ENCODE peak calls at places on chromosomes 1 and 21, in seven cellular contexts. R is GM12878, E is SK-N-SH, H is K562, N is GM12891, A is H1, M is HepG2. V is an unnamed sample.
A peak's percentile ranks its signal among the peaks of the same experiment; 100 is the strongest.

GRCh38 chr1:11071463-11072215 is 11.8 kb upstream of the SRM start:
- DNase-seq in H (no peak), N (no peak), M (no peak), R (no peak), E (no peak), A (no peak), V (no peak)

GRCh38 chr1:12708956-12709555 is 6.9 kb upstream of the AADACL3 start:
- DNase-seq in M (no peak), R (no peak), A (no peak), N (no peak), H (no peak), E (no peak), V (no peak)

GRCh38 chr1:46094454-46094853 is 38.0 kb downstream of the PIK3R3 start:
- DNase-seq in R (no peak), M (no peak), N (no peak), E (no peak), H (no peak), A (no peak), V (no peak)

GRCh38 chr21:39788383-39788782 is 43.4 kb downstream of the IGSF5 start:
- DNase-seq in E (peak; percentile 75), R (no peak), M (peak; percentile 71), H (peak; percentile 75), N (no peak), A (peak; percentile 65), V (no peak)

GRCh38 chr1:116949213-116949985 is 39.7 kb downstream of the PTGFRN start:
- DNase-seq in E (no peak), A (peak; percentile 22), H (no peak), M (no peak), N (no peak), R (no peak), V (no peak)

GRCh38 chr21:29504751-29505321 is 206.1 kb downstream of the BACH1 start:
- DNase-seq in M (no peak), N (no peak), E (no peak), A (no peak), R (no peak), H (peak; percentile 21), V (no peak)

GRCh38 chr1:232416026-232416568 is 213.8 kb downstream of the SIPA1L2 start:
- DNase-seq in E (peak; percentile 27), R (no peak), N (no peak), H (no peak), A (no peak), M (no peak), V (no peak)

GRCh38 chr1:165352109-165352441 is 4.4 kb downstream of the LMX1A start:
- DNase-seq in M (no peak), E (no peak), N (no peak), H (no peak), R (no peak), A (no peak), V (no peak)

DNA sequence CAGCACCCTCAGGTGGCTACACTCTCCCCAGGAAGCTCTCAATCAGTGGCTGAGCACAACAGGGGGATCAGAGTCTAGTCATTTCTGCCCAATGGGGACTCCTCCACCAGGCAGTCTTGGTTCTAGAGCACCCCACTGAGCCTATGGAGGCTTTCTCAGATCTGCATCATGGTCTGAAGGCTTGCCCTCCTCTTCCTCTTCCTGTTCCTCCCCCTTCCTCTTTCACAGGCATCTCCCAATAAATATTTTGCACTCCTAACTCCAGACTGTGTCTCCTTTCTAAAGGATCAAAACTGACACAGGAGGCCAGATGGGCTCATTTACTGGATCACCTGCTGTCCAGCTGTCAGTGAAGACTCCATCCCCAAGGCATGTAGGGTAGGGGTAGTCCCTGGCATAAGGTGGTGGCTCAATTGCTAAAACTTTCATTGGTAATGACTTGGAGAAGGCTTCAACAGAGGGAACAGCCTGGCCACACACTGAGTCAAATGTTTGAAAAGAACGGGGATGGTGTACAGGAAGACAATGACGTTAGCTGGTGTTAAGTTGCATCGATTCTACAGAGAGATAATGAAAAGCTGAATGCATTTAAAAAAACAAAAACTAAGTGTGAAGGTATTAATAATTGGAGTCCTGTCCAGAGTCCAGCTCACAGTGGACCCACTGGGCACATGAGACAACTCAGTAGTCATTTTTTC is 84.3 kb upstream of the SLC2A1 start:
- DNase-seq in H (no peak), R (no peak), N (no peak), M (no peak), E (no peak), A (no peak), V (no peak)
- TF ChIP-seq TAF1 in H (no peak), R (no peak), N (no peak), M (no peak), E (no peak), A (no peak), V (no peak)

DNA sequence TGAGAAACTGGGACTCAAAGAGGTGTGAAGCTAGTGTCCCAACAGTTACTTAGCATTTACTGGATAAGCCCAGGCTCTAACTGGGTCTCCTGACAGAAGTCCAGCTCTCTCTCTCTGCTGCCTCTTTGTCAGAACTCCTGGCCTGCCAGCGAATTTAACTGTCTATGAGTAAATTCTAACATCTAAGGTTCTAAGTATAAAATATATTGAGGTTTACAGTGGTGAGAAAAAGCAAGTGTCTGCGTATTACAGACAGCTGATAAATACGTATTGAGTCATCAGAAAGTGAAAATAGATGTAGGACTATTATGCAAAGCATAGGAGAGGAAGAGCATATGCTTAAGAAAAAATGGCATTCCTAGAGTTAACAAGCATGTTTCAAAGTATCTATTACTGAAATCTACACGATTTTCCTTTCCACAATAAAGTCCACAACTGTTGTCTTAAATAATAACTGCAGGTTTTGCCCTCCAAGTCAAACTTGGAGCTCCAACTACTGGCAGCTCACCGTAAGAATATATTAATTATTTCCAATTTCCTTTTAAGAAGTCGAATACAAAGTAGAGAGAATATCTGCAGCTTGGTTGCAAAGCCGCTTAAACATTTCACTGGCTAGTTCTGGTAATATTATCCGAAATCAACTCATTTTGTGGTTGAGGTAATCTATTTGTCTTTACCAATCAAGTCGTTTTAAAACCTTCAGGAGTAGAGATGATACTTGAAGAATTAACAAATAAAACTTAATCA is 1.4 kb upstream of the RGS2 start:
- DNase-seq in E (no peak), N (no peak), M (no peak), R (no peak), A (no peak), H (no peak), V (no peak)
- TF ChIP-seq TAF1 in E (no peak), N (no peak), M (no peak), R (no peak), A (no peak), H (no peak), V (no peak)

GRCh38 chr1:201076036-201076435 is 36.2 kb downstream of the CACNA1S start:
- DNase-seq in H (no peak), E (no peak), N (no peak), A (no peak), M (no peak), R (no peak), V (no peak)

GRCh38 chr1:201069636-201070035 is 42.6 kb downstream of the CACNA1S start:
- DNase-seq in H (no peak), N (no peak), A (no peak), M (no peak), R (no peak), E (no peak), V (no peak)

GRCh38 chr1:201074018-201074417 is 38.2 kb downstream of the CACNA1S start:
- DNase-seq in H (no peak), N (no peak), M (no peak), A (no peak), R (no peak), E (no peak), V (no peak)

GRCh38 chr1:201072149-201072548 is 40.1 kb downstream of the CACNA1S start:
- DNase-seq in M (no peak), R (no peak), E (no peak), A (no peak), N (no peak), H (no peak), V (no peak)

DNA sequence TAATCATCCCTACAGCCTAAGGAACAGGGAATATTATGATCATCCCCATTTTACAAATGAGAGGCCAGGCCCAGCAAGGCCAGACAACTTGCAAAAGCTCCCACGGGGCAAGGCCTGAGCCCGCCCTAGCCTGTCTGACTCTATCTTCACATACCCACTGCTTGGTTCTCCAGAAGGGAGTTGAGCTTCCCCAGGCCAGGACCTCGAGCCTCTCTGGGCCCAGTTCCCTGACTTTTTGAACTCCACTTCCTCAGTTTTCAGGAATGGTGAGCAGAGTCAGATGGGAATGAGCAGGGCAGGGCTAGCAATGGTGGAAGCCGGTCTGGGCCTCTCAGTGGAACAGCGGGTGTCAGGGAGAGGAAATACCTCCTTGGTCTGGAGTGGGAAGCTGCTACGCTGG is 39.3 kb downstream of the CACNA1S start:
- DNase-seq in E (no peak), A (no peak), N (no peak), M (no peak), H (no peak), R (no peak), V (no peak)
- TF ChIP-seq TAF1 in E (no peak), A (no peak), N (no peak), M (no peak), H (no peak), R (no peak), V (no peak)

GRCh38 chr1:235919127-235919796 is 52.6 kb upstream of the LYST start:
- DNase-seq in N (no peak), A (no peak), H (no peak), R (no peak), M (no peak), E (no peak), V (no peak)

GRCh38 chr1:235920596-235921375 is 54.1 kb upstream of the LYST start:
- DNase-seq in H (no peak), E (peak; percentile 53), N (no peak), R (no peak), M (no peak), A (no peak), V (no peak)

GRCh38 chr1:235918032-235918431 is 51.3 kb upstream of the LYST start:
- DNase-seq in M (no peak), R (no peak), H (no peak), N (no peak), E (peak; percentile 72), A (no peak), V (no peak)

GRCh38 chr1:235918481-235918880 is 51.8 kb upstream of the LYST start:
- DNase-seq in A (no peak), E (no peak), N (no peak), M (no peak), H (no peak), R (no peak), V (no peak)

GRCh38 chr1:235919797-235920475 is 53.2 kb upstream of the LYST start:
- DNase-seq in H (no peak), A (no peak), N (no peak), E (no peak), R (no peak), M (no peak), V (no peak)
- TF ChIP-seq TAF1 in H (no peak), A (no peak), N (no peak), E (no peak), R (no peak), M (no peak), V (no peak)

DNA sequence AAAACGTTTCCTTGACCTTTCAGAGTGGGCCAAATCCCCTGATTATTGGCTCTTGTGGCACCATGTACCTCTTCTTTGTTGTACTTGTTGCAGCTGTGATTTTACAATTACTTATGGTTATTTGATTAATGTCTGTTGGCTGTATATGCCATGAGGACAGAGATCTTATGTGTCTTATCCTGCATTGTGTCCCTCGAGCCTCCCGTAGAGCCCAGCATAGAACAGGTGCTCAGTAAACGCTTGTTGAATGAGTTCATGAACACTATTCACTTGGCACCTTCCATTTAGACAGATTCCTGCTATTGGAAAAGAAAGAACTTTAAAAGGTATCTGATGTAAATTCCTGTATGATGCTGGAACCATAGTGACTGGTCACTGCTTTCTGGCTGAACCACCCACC is 48.4 kb downstream of the PGM1 start:
- DNase-seq in A (no peak), N (no peak), E (no peak), M (no peak), H (no peak), R (no peak), V (no peak)
- TF ChIP-seq TAF1 in A (no peak), N (no peak), E (no peak), M (no peak), H (no peak), R (no peak), V (no peak)

GRCh38 chr1:54782588-54782987 is 18.3 kb upstream of the PARS2 start:
- DNase-seq in R (no peak), A (no peak), N (no peak), M (no peak), H (no peak), E (no peak), V (no peak)
- TF ChIP-seq TAF1 in R (no peak), A (no peak), N (no peak), M (no peak), H (no peak), E (no peak), V (no peak)